ENCODE peak calls at places on chromosome 18, in six cellular contexts. C is epithelial cell of esophagus; T is suprapubic skin; F is stimulated activated naive CD8-positive, alpha-beta T cell treated with anti-CD3 and anti-CD28 coated beads, Interleukin-15, Interleukin-2, amounts not matched to agents 100 U/mL and 50 U/mL, for 24 hours; M is endodermal cell; V is retinal pigment epithelial cell. G is an unnamed sample.

GRCh38 chr18:24989760-24990547 is 362.0 kb downstream of the ZNF521 start:
- DNase-seq in C (no peak), T (no peak), F (no peak), M (peak; percentile 76), V (no peak), G (no peak)

GRCh38 chr18:68549257-68549871 is 165.5 kb downstream of the TMX3 start:
- DNase-seq in C (no peak), T (no peak), F (no peak), M (no peak), V (no peak), G (no peak)

GRCh38 chr18:62437520-62438329 is 85.1 kb upstream of the ZCCHC2 start:
- DNase-seq in C (peak; percentile 85), T (no peak), F (no peak), M (no peak), V (no peak), G (no peak)

GRCh38 chr18:73962251-73962650 is 185.4 kb downstream of the FBXO15 start:
- DNase-seq in C (no peak), T (no peak), F (no peak), M (peak; percentile 3), V (no peak), G (no peak)

GRCh38 chr18:69845588-69846506 is 101.8 kb downstream of the CD226 start:
- DNase-seq in C (no peak), T (no peak), F (no peak), M (no peak), V (peak; percentile 47), G (no peak)

GRCh38 chr18:7303306-7303705 is 72.4 kb downstream of the LRRC30 start:
- DNase-seq in C (no peak), T (no peak), F (no peak), M (no peak), V (no peak), G (no peak)

GRCh38 chr18:79519751-79520472 is 124.2 kb downstream of the NFATC1 start:
- DNase-seq in C (no peak), T (peak; percentile 65), F (peak; percentile 62), M (peak; percentile 70), V (no peak), G (no peak)

GRCh38 chr18:2324459-2324858 is 246.8 kb downstream of the METTL4 start:
- DNase-seq in C (no peak), T (no peak), F (no peak), M (no peak), V (no peak), G (no peak)

GRCh38 chr18:26804474-26804873 is 61.0 kb downstream of the AQP4 start:
- DNase-seq in C (no peak), T (no peak), F (no peak), M (peak; percentile 75), V (no peak), G (no peak)

GRCh38 chr18:68984342-68984741 is 186.5 kb downstream of the CCDC102B start:
- DNase-seq in C (no peak), T (no peak), F (no peak), M (no peak), V (no peak), G (no peak)

GRCh38 chr18:80249217-80250093 is 2.1 kb upstream of the PARD6G start:
- DNase-seq in C (peak; percentile 100), T (peak; percentile 65), F (no peak), M (peak; percentile 36), V (no peak), G (no peak)

GRCh38 chr18:77940566-77940965 is 690.9 kb downstream of the GALR1 start:
- DNase-seq in C (no peak), T (no peak), F (no peak), M (no peak), V (no peak), G (no peak)

GRCh38 chr18:75422341-75422910 is 5.1 kb downstream of the SMIM21 start:
- DNase-seq in C (peak; percentile 6), T (no peak), F (no peak), M (no peak), V (no peak), G (no peak)

GRCh38 chr18:44969214-44969842 is 288.6 kb downstream of the SETBP1 start:
- DNase-seq in C (no peak), T (no peak), F (no peak), M (no peak), V (peak; percentile 21), G (no peak)

GRCh38 chr18:36338420-36338933 is 41.0 kb downstream of the FHOD3 start:
- DNase-seq in C (no peak), T (no peak), F (no peak), M (no peak), V (no peak), G (no peak)

GRCh38 chr18:54163458-54163857 is 61.0 kb downstream of the MBD2 start:
- DNase-seq in C (peak; percentile 34), T (no peak), F (no peak), M (no peak), V (no peak), G (no peak)

GRCh38 chr18:23529597-23529996 is 26.3 kb downstream of the RMC1 start:
- DNase-seq in C (peak; percentile 90), T (no peak), F (no peak), M (no peak), V (no peak), G (peak; percentile 82)

GRCh38 chr18:27860701-27861107 is 316.2 kb downstream of the CDH2 start:
- DNase-seq in C (peak; percentile 36), T (no peak), F (no peak), M (peak; percentile 51), V (no peak), G (peak; percentile 2)

GRCh38 chr18:61579581-61579980 is 246.4 kb downstream of the CDH20 start:
- DNase-seq in C (no peak), T (no peak), F (no peak), M (no peak), V (no peak), G (no peak)

GRCh38 chr18:50065039-50065438 is 129.9 kb downstream of the MYO5B start:
- DNase-seq in C (no peak), T (no peak), F (no peak), M (no peak), V (no peak), G (no peak)

GRCh38 chr18:22606563-22607283 is 189.0 kb upstream of the CTAGE1 start:
- DNase-seq in C (no peak), T (no peak), F (no peak), M (peak; percentile 48), V (no peak), G (no peak)

GRCh38 chr18:75592527-75592926 is 165.0 kb upstream of the SMIM21 start:
- DNase-seq in C (no peak), T (no peak), F (no peak), M (no peak), V (no peak), G (no peak)

GRCh38 chr18:49082714-49083688 is 132.2 kb upstream of the SMAD7 start:
- DNase-seq in C (no peak), T (no peak), F (no peak), M (no peak), V (no peak), G (no peak)

GRCh38 chr18:67092141-67092540 is 424.4 kb downstream of the DSEL start:
- DNase-seq in C (no peak), T (no peak), F (no peak), M (no peak), V (no peak), G (no peak)

GRCh38 chr18:31656754-31657153 is 27.6 kb downstream of the B4GALT6 start:
- DNase-seq in C (no peak), T (no peak), F (no peak), M (no peak), V (no peak), G (no peak)

GRCh38 chr18:3015203-3015590 is 2.3 kb upstream of the LPIN2 start:
- DNase-seq in C (peak; percentile 64), T (no peak), F (peak; percentile 9), M (no peak), V (peak; percentile 73), G (no peak)

GRCh38 chr18:22985250-22985649 is 52.1 kb downstream of the RBBP8 start:
- DNase-seq in C (no peak), T (no peak), F (no peak), M (no peak), V (no peak), G (no peak)

GRCh38 chr18:37270046-37270665 is 295.4 kb downstream of the CELF4 start:
- DNase-seq in C (peak; percentile 66), T (no peak), F (peak; percentile 47), M (peak; percentile 88), V (no peak), G (no peak)

GRCh38 chr18:64972545-64972944 is 778.3 kb upstream of the CDH7 start:
- DNase-seq in C (no peak), T (no peak), F (no peak), M (no peak), V (peak; percentile 28), G (no peak)

GRCh38 chr18:6653880-6654279 is 75.6 kb upstream of the ARHGAP28 start:
- DNase-seq in C (no peak), T (no peak), F (no peak), M (no peak), V (no peak), G (no peak)

GRCh38 chr18:29003194-29003593 is 826.3 kb upstream of the CDH2 start:
- DNase-seq in C (peak; percentile 29), T (no peak), F (no peak), M (no peak), V (no peak), G (no peak)

GRCh38 chr18:35172451-35173035 is 68.3 kb upstream of the ZNF397 start:
- DNase-seq in C (no peak), T (no peak), F (no peak), M (no peak), V (no peak), G (no peak)

GRCh38 chr18:67354692-67355091 is 161.8 kb downstream of the DSEL start:
- DNase-seq in C (no peak), T (no peak), F (no peak), M (no peak), V (no peak), G (no peak)

GRCh38 chr18:35661483-35662146 is 80.1 kb downstream of the GALNT1 start:
- DNase-seq in C (no peak), T (no peak), F (no peak), M (no peak), V (no peak), G (no peak)

GRCh38 chr18:533995-534601 is 33.6 kb upstream of the COLEC12 start:
- DNase-seq in C (no peak), T (no peak), F (no peak), M (no peak), V (no peak), G (no peak)

GRCh38 chr18:79200546-79201268 is 131.5 kb downstream of the ATP9B start:
- DNase-seq in C (peak; percentile 55), T (no peak), F (peak; percentile 15), M (peak; percentile 83), V (no peak), G (no peak)

GRCh38 chr18:5500158-5500939 is 43.4 kb downstream of the EPB41L3 start:
- DNase-seq in C (no peak), T (no peak), F (no peak), M (no peak), V (no peak), G (no peak)